ENCODE peak calls at places on chromosomes 16 and 17, in nine cellular contexts. D, K, O, V, E, F, W, C and Z are unnamed samples.

GRCh38 chr16:19094542-19095365 is 19.0 kb upstream of the ITPRIPL2 start:
- DNase-seq in D (no peak), K (no peak), O (peak; percentile 31), V (no peak), E (no peak), F (no peak), W (no peak), C (no peak), Z (no peak)

GRCh38 chr17:74211929-74212261 is 1.5 kb upstream of the TTYH2 start:
- DNase-seq in D (peak; percentile 13), K (no peak), O (peak; percentile 38), V (no peak), E (no peak), F (no peak), W (no peak), C (no peak), Z (no peak)

GRCh38 chr16:24617502-24617901 is 78.1 kb downstream of the RBBP6 start:
- DNase-seq in D (no peak), K (no peak), O (no peak), V (no peak), E (no peak), F (no peak), W (no peak), C (no peak), Z (no peak)

GRCh38 chr17:31391496-31391949 is at the start of gene RAB11FIP4:
- DNase-seq in D (peak; percentile 18), K (peak; percentile 43), O (no peak), V (no peak), E (no peak), F (no peak), W (no peak), C (no peak), Z (no peak)

GRCh38 chr16:2963611-2964415 is at the start of gene KREMEN2:
- DNase-seq in D (peak; percentile 56), K (no peak), O (peak; percentile 24), V (peak; percentile 54), E (peak; percentile 82), F (no peak), W (no peak), C (no peak), Z (no peak)

GRCh38 chr16:46812781-46813555 is 18.0 kb downstream of the C16orf87 start:
- DNase-seq in D (no peak), K (no peak), O (no peak), V (no peak), E (no peak), F (no peak), W (no peak), C (no peak), Z (no peak)

GRCh38 chr17:41360291-41360995 is 9.2 kb downstream of the KRT33B start:
- DNase-seq in D (no peak), K (no peak), O (peak; percentile 41), V (no peak), E (no peak), F (no peak), W (no peak), C (no peak), Z (no peak)

GRCh38 chr17:13538841-13539411 is 62.8 kb downstream of the HS3ST3A1 start:
- DNase-seq in D (no peak), K (no peak), O (no peak), V (no peak), E (no peak), F (no peak), W (no peak), C (no peak), Z (no peak)

GRCh38 chr16:58020628-58021521 is 4.7 kb upstream of the MMP15 start:
- DNase-seq in D (peak; percentile 63), K (peak; percentile 36), O (peak; percentile 73), V (peak; percentile 62), E (peak; percentile 67), F (peak; percentile 68), W (peak; percentile 54), C (peak; percentile 85), Z (no peak)

GRCh38 chr16:84897911-84898377 is 78.2 kb downstream of the CRISPLD2 start:
- DNase-seq in D (no peak), K (no peak), O (no peak), V (no peak), E (no peak), F (no peak), W (no peak), C (no peak), Z (no peak)

GRCh38 chr16:12744860-12745259 is 58.8 kb downstream of the CPPED1 start:
- DNase-seq in D (no peak), K (no peak), O (no peak), V (no peak), E (no peak), F (no peak), W (no peak), C (no peak), Z (no peak)

GRCh38 chr17:50035930-50036329 is 20.0 kb upstream of the ITGA3 start:
- DNase-seq in D (no peak), K (no peak), O (no peak), V (no peak), E (no peak), F (no peak), W (no peak), C (no peak), Z (no peak)

GRCh38 chr17:65370669-65371126 is 190.8 kb downstream of the AXIN2 start:
- DNase-seq in D (no peak), K (no peak), O (no peak), V (no peak), E (no peak), F (no peak), W (no peak), C (no peak), Z (no peak)

GRCh38 chr17:66312912-66313311 is 10.5 kb downstream of the PRKCA start:
- DNase-seq in D (no peak), K (no peak), O (no peak), V (no peak), E (no peak), F (peak; percentile 48), W (no peak), C (no peak), Z (no peak)

GRCh38 chr16:69405326-69405725 is 19.1 kb upstream of the CYB5B start:
- DNase-seq in D (no peak), K (no peak), O (no peak), V (no peak), E (no peak), F (no peak), W (no peak), C (no peak), Z (no peak)

GRCh38 chr16:60100371-60100770 is 1366.3 kb upstream of the GOT2 start:
- DNase-seq in D (no peak), K (no peak), O (no peak), V (no peak), E (no peak), F (no peak), W (no peak), C (no peak), Z (peak; percentile 15)

GRCh38 chr17:80930335-80931040 is 61.2 kb upstream of the CHMP6 start:
- DNase-seq in D (no peak), K (no peak), O (no peak), V (no peak), E (no peak), F (no peak), W (no peak), C (peak; percentile 33), Z (no peak)